ENCODE peak calls at places on chromosomes 5 and 9, in nine cellular contexts. X is fibroblast of lung, B is spleen, E is frontal cortex, M is nephron progenitor cell, U is NCI-H1417, P is NCI-H1092, F is body of pancreas, I is DMS79 treated with DMSO at 0.1 percent for 48 hours. J is an unnamed sample.

GRCh38 chr5:144386315-144386714 is 215.6 kb downstream of the KCTD16 start:
- DNase-seq in X (no peak), B (no peak), E (no peak), M (no peak), U (no peak), P (no peak), F (no peak), I (no peak), J (no peak)

GRCh38 chr5:116696356-116696755 is 121.7 kb upstream of the SEMA6A start:
- DNase-seq in X (peak), B (no peak), E (peak), M (no peak), U (no peak), P (no peak), F (no peak), I (no peak), J (peak)

GRCh38 chr9:98369471-98369870 is 114.0 kb upstream of the TBC1D2 start:
- DNase-seq in X (no peak), B (no peak), E (no peak), M (no peak), U (no peak), P (no peak), F (no peak), I (no peak), J (no peak)

GRCh38 chr9:694499-695154 is 146.9 kb upstream of the DMRT1 start:
- DNase-seq in X (peak), B (no peak), E (no peak), M (no peak), U (no peak), P (no peak), F (no peak), I (no peak), J (no peak)

GRCh38 chr5:149938272-149938671 is 6.3 kb downstream of the PDE6A start:
- DNase-seq in X (peak), B (no peak), E (no peak), M (no peak), U (no peak), P (no peak), F (peak), I (no peak), J (no peak)

GRCh38 chr5:58842851-58843250 is 260.0 kb downstream of the RAB3C start:
- DNase-seq in X (no peak), B (no peak), E (no peak), M (no peak), U (no peak), P (no peak), F (no peak), I (no peak), J (no peak)

GRCh38 chr5:60685700-60686099 is 14.3 kb downstream of the DEPDC1B start:
- DNase-seq in X (no peak), B (no peak), E (no peak), M (no peak), U (no peak), P (no peak), F (no peak), I (no peak), J (no peak)

GRCh38 chr5:124043456-124043855 is 531.5 kb downstream of the CSNK1G3 start:
- DNase-seq in X (no peak), B (no peak), E (no peak), M (no peak), U (peak), P (no peak), F (no peak), I (no peak), J (no peak)

GRCh38 chr9:899440-900184 is 58.1 kb downstream of the DMRT1 start:
- DNase-seq in X (no peak), B (no peak), E (peak), M (peak), U (no peak), P (no peak), F (no peak), I (no peak), J (no peak)

GRCh38 chr9:69919461-69920061 is 98.9 kb downstream of the CFAP95 start:
- DNase-seq in X (peak), B (no peak), E (peak), M (peak), U (peak), P (peak), F (no peak), I (peak), J (peak)

GRCh38 chr5:139294372-139295165 is 1.0 kb downstream of the MATR3 start:
- DNase-seq in X (peak), B (peak), E (peak), M (peak), U (peak), P (peak), F (peak), I (peak), J (peak)

GRCh38 chr5:89849819-89850515 is 559.6 kb downstream of the CETN3 start:
- DNase-seq in X (peak), B (no peak), E (no peak), M (no peak), U (no peak), P (no peak), F (no peak), I (no peak), J (no peak)

J was measured in HAP-1.